ENCODE peak calls at places on chromosomes 1 and 21, in six cellular contexts. Z, O, Y, M, V and W are unnamed samples.
A peak's percentile ranks its signal among the peaks of the same experiment; 100 is the strongest.

GRCh38 chr1:24364975-24365678 is 46.0 kb downstream of the GRHL3 start:
- DNase-seq in Z (peak; percentile 93), O (no peak), Y (peak; percentile 4), M (peak; percentile 90), V (no peak), W (no peak)

GRCh38 chr1:24126023-24126671 is 14.2 kb upstream of the MYOM3 start:
- DNase-seq in Z (no peak), O (no peak), Y (peak; percentile 14), M (no peak), V (no peak), W (peak; percentile 27)

GRCh38 chr21:17458279-17458678 is 54.6 kb upstream of the CXADR start:
- DNase-seq in Z (no peak), O (no peak), Y (no peak), M (no peak), V (no peak), W (no peak)

GRCh38 chr1:230160957-230161771 is 94.1 kb downstream of the GALNT2 start:
- DNase-seq in Z (no peak), O (no peak), Y (peak; percentile 93), M (peak; percentile 46), V (no peak), W (peak; percentile 88)

GRCh38 chr21:42941696-42942085 is 16.3 kb upstream of the ERVH48-1 start:
- DNase-seq in Z (no peak), O (no peak), Y (no peak), M (no peak), V (no peak), W (no peak)

GRCh38 chr1:121445677-121446076 is 260.9 kb downstream of the SRGAP2C start:
- DNase-seq in Z (no peak), O (no peak), Y (no peak), M (no peak), V (no peak), W (no peak)

GRCh38 chr1:165695011-165695410 is 3.4 kb downstream of the ALDH9A1 start:
- DNase-seq in Z (no peak), O (no peak), Y (no peak), M (no peak), V (no peak), W (no peak)

GRCh38 chr1:17427696-17428660 is 11.5 kb downstream of the RCC2 start:
- DNase-seq in Z (no peak), O (no peak), Y (no peak), M (no peak), V (no peak), W (no peak)

GRCh38 chr21:35437941-35438340 is 388.8 kb upstream of the RUNX1 start:
- DNase-seq in Z (no peak), O (no peak), Y (no peak), M (no peak), V (no peak), W (no peak)